ENCODE peak calls at places on chromosomes 2 and 18, in seven cellular contexts. S is stimulated activated CD8-positive, alpha-beta memory T cell treated with anti-CD3 and anti-CD28 coated beads, Interleukin-4, amount 100 ng/mL, for 1 hour; X is activated CD4-positive, alpha-beta T cell treated with anti-CD3 and anti-CD28 coated beads, Interleukin-2, amount 50 U/mL, for 1 hour; C is IMR-90; K is stimulated activated CD4-positive, alpha-beta T cell treated with anti-CD3 and anti-CD28 coated beads, Interleukin-15, amount 100 ng/mL, for 1 hour; V is T-helper 9 cell; J is progenitor cell of endocrine pancreas. D is an unnamed sample.

GRCh38 chr2:242012956-242013764 is 143.6 kb downstream of the RTP5 start:
- DNase-seq in S (no peak), C (no peak), X (no peak), V (no peak), K (no peak), J (no peak), D (no peak)

GRCh38 chr2:160736629-160737028 is 243.0 kb upstream of the RBMS1 start:
- DNase-seq in X (no peak), C (peak), V (no peak), K (no peak), S (no peak), J (no peak), D (no peak)

GRCh38 chr2:162731917-162732804 is 106.4 kb downstream of the KCNH7 start:
- DNase-seq in S (no peak), X (no peak), K (no peak), V (no peak), J (no peak), C (no peak), D (no peak)

GRCh38 chr2:32357545-32358482 is 991 bp downstream of the BIRC6 start:
- DNase-seq in V (peak), X (peak), K (peak), S (peak), J (peak), C (peak), D (no peak)

GRCh38 chr2:41598161-41598894 is 449.5 kb upstream of the PKDCC start:
- DNase-seq in K (no peak), C (no peak), J (no peak), X (no peak), S (no peak), V (no peak), D (no peak)

GRCh38 chr18:77023115-77023782 is 109.3 kb downstream of the MBP start:
- DNase-seq in V (no peak), X (no peak), S (no peak), K (no peak), J (no peak), C (no peak), D (no peak)

GRCh38 chr2:233974530-233975071 is 57.4 kb downstream of the TRPM8 start:
- DNase-seq in V (no peak), S (no peak), X (no peak), C (peak), J (no peak), K (no peak), D (no peak)

GRCh38 chr2:164981217-164981990 is 26.1 kb upstream of the SLC38A11 start:
- DNase-seq in C (peak), J (no peak), V (no peak), K (no peak), S (no peak), X (no peak), D (no peak)

GRCh38 chr2:22329097-22329716 is 1055.8 kb upstream of the KLHL29 start:
- DNase-seq in V (no peak), X (no peak), J (no peak), K (no peak), S (no peak), C (no peak), D (no peak)

GRCh38 chr2:44671896-44672295 is 269.6 kb upstream of the SIX3 start:
- DNase-seq in S (no peak), C (no peak), X (no peak), J (no peak), V (no peak), K (no peak), D (no peak)

GRCh38 chr2:186570587-186570986 is 19.3 kb upstream of the ITGAV start:
- DNase-seq in S (no peak), J (no peak), C (peak), K (no peak), V (no peak), X (no peak), D (no peak)

GRCh38 chr18:48611785-48612480 is 73.1 kb downstream of the CTIF start:
- DNase-seq in V (no peak), J (no peak), X (no peak), C (no peak), S (no peak), K (no peak), D (no peak)

GRCh38 chr2:189802396-189802912 is 18.2 kb downstream of the PMS1 start:
- DNase-seq in V (no peak), K (no peak), J (no peak), S (no peak), C (peak), X (no peak), D (no peak)

GRCh38 chr2:128322651-128323491 is 4.2 kb upstream of the HS6ST1 start:
- DNase-seq in C (no peak), S (no peak), K (no peak), V (no peak), J (peak), X (no peak), D (no peak)

GRCh38 chr2:127614246-127614645 is 31.7 kb upstream of the GPR17 start:
- DNase-seq in X (no peak), J (no peak), K (no peak), S (no peak), C (no peak), V (no peak), D (no peak)

GRCh38 chr2:12479042-12479601 is 237.6 kb upstream of the TRIB2 start:
- DNase-seq in C (peak), J (no peak), X (no peak), S (no peak), V (no peak), K (no peak), D (no peak)

GRCh38 chr2:30425326-30425725 is 21.7 kb upstream of the LCLAT1 start:
- DNase-seq in J (no peak), K (no peak), V (no peak), C (no peak), X (no peak), S (no peak), D (no peak)

GRCh38 chr2:24731040-24731439 is 62.2 kb downstream of the PTRHD1 start:
- DNase-seq in J (no peak), C (no peak), S (no peak), K (no peak), V (no peak), X (no peak), D (no peak)

GRCh38 chr2:162929571-162929970 is 91.0 kb upstream of the KCNH7 start:
- DNase-seq in X (no peak), S (no peak), J (no peak), C (no peak), K (no peak), V (no peak), D (no peak)

GRCh38 chr2:179981085-179981484 is 26.0 kb downstream of the CWC22 start:
- DNase-seq in S (no peak), J (no peak), K (no peak), X (no peak), C (peak), V (no peak), D (no peak)

GRCh38 chr2:196331816-196332215 is 160.4 kb upstream of the STK17B start:
- DNase-seq in S (no peak), C (peak), K (no peak), J (no peak), V (no peak), X (no peak), D (no peak)

GRCh38 chr2:178700922-178701342 is 106.3 kb downstream of the TTN start:
- DNase-seq in J (no peak), X (no peak), K (no peak), V (no peak), C (peak), S (no peak), D (no peak)

GRCh38 chr18:11808001-11808855 is 43.0 kb upstream of the CHMP1B start:
- DNase-seq in C (peak), V (no peak), K (no peak), X (no peak), S (no peak), J (no peak), D (no peak)

GRCh38 chr2:28570431-28570830 is 74.6 kb downstream of the PLB1 start:
- DNase-seq in X (no peak), C (no peak), S (no peak), K (no peak), J (no peak), V (no peak), D (no peak)

GRCh38 chr2:239846789-239847676 is 178.1 kb downstream of the NDUFA10 start:
- DNase-seq in C (no peak), V (no peak), J (no peak), K (no peak), S (no peak), X (no peak), D (no peak)

GRCh38 chr2:58186501-58186900 is 54.6 kb downstream of the FANCL start:
- DNase-seq in V (no peak), C (no peak), S (no peak), X (no peak), J (no peak), K (no peak), D (no peak)

GRCh38 chr2:199364153-199364552 is 93.6 kb downstream of the SATB2 start:
- DNase-seq in K (no peak), C (no peak), X (no peak), J (no peak), V (no peak), S (no peak), D (no peak)

GRCh38 chr2:215903208-215903607 is 110.1 kb downstream of the MREG start:
- DNase-seq in J (no peak), X (no peak), C (no peak), S (no peak), V (no peak), K (no peak), D (no peak)

GRCh38 chr2:141522048-141522447 is 608.8 kb downstream of the LRP1B start:
- DNase-seq in K (no peak), S (no peak), V (no peak), C (no peak), J (no peak), X (no peak), D (no peak)

GRCh38 chr18:43563780-43564179 is 286.5 kb upstream of the SYT4 start:
- DNase-seq in V (no peak), C (peak), J (no peak), X (no peak), S (no peak), K (no peak), D (no peak)

GRCh38 chr2:214740867-214741266 is 68.6 kb downstream of the BARD1 start:
- DNase-seq in C (no peak), K (no peak), V (no peak), X (no peak), J (no peak), S (no peak), D (no peak)

GRCh38 chr2:41994177-41994576 is 53.6 kb upstream of the PKDCC start:
- DNase-seq in X (no peak), S (no peak), J (no peak), V (no peak), K (no peak), C (peak), D (no peak)

GRCh38 chr18:45481846-45482245 is 133.4 kb upstream of the SLC14A2 start:
- DNase-seq in J (no peak), S (no peak), C (no peak), K (no peak), V (no peak), X (no peak), D (no peak)